ENCODE peak calls at places on chromosomes 7 and 10, in ten cellular contexts. One of them, this sample, is unnamed. For H3K4me1, the result is how much of the 10 kb centered on the place peaks cover.

GRCh38 chr10:85400981-85401695 is 965.5 kb downstream of the GRID1 start:
- DNase-seq in upper lobe of right lung: no peak
- DNase-seq in right atrium auricular region: no peak
- DNase-seq in GM23338: no peak
- DNase-seq in transverse colon: no peak
- DNase-seq in small intestine: no peak
- DNase-seq in thyroid gland: no peak
- DNase-seq in NT2/D1: no peak
- DNase-seq in neural progenitor cell: no peak
- DNase-seq in HCT116: no peak
- DNase-seq in this sample: no peak

GRCh38 chr10:121833387-121833786 is 94.4 kb downstream of the ATE1 start:
- DNase-seq in upper lobe of right lung: no peak
- DNase-seq in right atrium auricular region: no peak
- DNase-seq in GM23338: no peak
- DNase-seq in transverse colon: no peak
- DNase-seq in small intestine: no peak
- DNase-seq in thyroid gland: no peak
- DNase-seq in NT2/D1: no peak
- DNase-seq in neural progenitor cell: no peak
- DNase-seq in HCT116: no peak
- DNase-seq in this sample: no peak

GRCh38 chr7:96800122-96800521 is 90.5 kb upstream of the SEM1 start:
- DNase-seq in upper lobe of right lung: no peak
- DNase-seq in right atrium auricular region: no peak
- DNase-seq in GM23338: no peak
- DNase-seq in transverse colon: no peak
- DNase-seq in small intestine: no peak
- DNase-seq in thyroid gland: no peak
- DNase-seq in NT2/D1: no peak
- DNase-seq in neural progenitor cell: no peak
- DNase-seq in HCT116: no peak
- DNase-seq in this sample: no peak

GRCh38 chr10:78196964-78197363 is 163.3 kb downstream of the RPS24 start:
- DNase-seq in upper lobe of right lung: no peak
- DNase-seq in right atrium auricular region: no peak
- DNase-seq in GM23338: no peak
- DNase-seq in transverse colon: no peak
- DNase-seq in small intestine: no peak
- DNase-seq in thyroid gland: no peak
- DNase-seq in NT2/D1: no peak
- DNase-seq in neural progenitor cell: no peak
- DNase-seq in HCT116: no peak
- DNase-seq in this sample: no peak

GRCh38 chr10:115902596-115902995 is 370.4 kb downstream of the GFRA1 start:
- DNase-seq in upper lobe of right lung: no peak
- DNase-seq in right atrium auricular region: no peak
- DNase-seq in GM23338: no peak
- DNase-seq in transverse colon: no peak
- DNase-seq in small intestine: no peak
- DNase-seq in thyroid gland: no peak
- DNase-seq in NT2/D1: no peak
- DNase-seq in neural progenitor cell: no peak
- DNase-seq in HCT116: no peak
- DNase-seq in this sample: no peak

GRCh38 chr10:63375859-63376258 is 89.9 kb downstream of the JMJD1C start:
- DNase-seq in upper lobe of right lung: no peak
- DNase-seq in right atrium auricular region: no peak
- DNase-seq in GM23338: no peak
- DNase-seq in transverse colon: no peak
- DNase-seq in small intestine: no peak
- DNase-seq in thyroid gland: no peak
- DNase-seq in NT2/D1: no peak
- DNase-seq in neural progenitor cell: no peak
- DNase-seq in HCT116: no peak
- DNase-seq in this sample: no peak

GRCh38 chr7:16817536-16817935 is 12.7 kb upstream of the AGR2 start:
- DNase-seq in upper lobe of right lung: no peak
- DNase-seq in right atrium auricular region: no peak
- DNase-seq in GM23338: no peak
- DNase-seq in transverse colon: no peak
- DNase-seq in small intestine: peak
- DNase-seq in thyroid gland: no peak
- DNase-seq in NT2/D1: no peak
- DNase-seq in neural progenitor cell: no peak
- DNase-seq in HCT116: no peak
- DNase-seq in this sample: no peak

GRCh38 chr7:151018421-151019129 is 5.7 kb downstream of the ATG9B start:
- DNase-seq in upper lobe of right lung: no peak
- DNase-seq in right atrium auricular region: no peak
- DNase-seq in GM23338: peak
- DNase-seq in transverse colon: no peak
- DNase-seq in small intestine: no peak
- DNase-seq in thyroid gland: peak
- DNase-seq in NT2/D1: no peak
- DNase-seq in neural progenitor cell: peak
- DNase-seq in HCT116: no peak
- DNase-seq in this sample: no peak

GRCh38 chr10:96168546-96168945 is 38.4 kb downstream of the ZNF518A start:
- DNase-seq in upper lobe of right lung: no peak
- DNase-seq in right atrium auricular region: no peak
- DNase-seq in GM23338: no peak
- DNase-seq in transverse colon: no peak
- DNase-seq in small intestine: no peak
- DNase-seq in thyroid gland: no peak
- DNase-seq in NT2/D1: no peak
- DNase-seq in neural progenitor cell: no peak
- DNase-seq in HCT116: no peak
- DNase-seq in this sample: no peak

GRCh38 chr7:33809218-33809617 is 96.1 kb upstream of the BMPER start:
- DNase-seq in upper lobe of right lung: no peak
- DNase-seq in right atrium auricular region: no peak
- DNase-seq in GM23338: no peak
- DNase-seq in transverse colon: no peak
- DNase-seq in small intestine: no peak
- DNase-seq in thyroid gland: no peak
- DNase-seq in NT2/D1: no peak
- DNase-seq in neural progenitor cell: no peak
- DNase-seq in HCT116: no peak
- DNase-seq in this sample: peak

GRCh38 chr10:47296111-47296894 is 3.7 kb upstream of the GDF10 start:
- DNase-seq in upper lobe of right lung: no peak
- DNase-seq in right atrium auricular region: no peak
- DNase-seq in GM23338: no peak
- DNase-seq in transverse colon: no peak
- DNase-seq in small intestine: no peak
- DNase-seq in thyroid gland: no peak
- DNase-seq in NT2/D1: no peak
- DNase-seq in neural progenitor cell: no peak
- DNase-seq in HCT116: no peak
- DNase-seq in this sample: no peak

GRCh38 chr10:45373003-45373782 is 823 bp upstream of the ALOX5 start:
- DNase-seq in upper lobe of right lung: peak
- DNase-seq in right atrium auricular region: no peak
- DNase-seq in GM23338: peak
- DNase-seq in transverse colon: peak
- DNase-seq in small intestine: no peak
- DNase-seq in thyroid gland: no peak
- DNase-seq in NT2/D1: peak
- DNase-seq in neural progenitor cell: peak
- DNase-seq in HCT116: no peak
- DNase-seq in this sample: peak

GRCh38 chr7:44693641-44694313 is 54.9 kb upstream of the ZMIZ2 start:
- DNase-seq in upper lobe of right lung: no peak
- DNase-seq in right atrium auricular region: peak
- DNase-seq in GM23338: no peak
- DNase-seq in transverse colon: no peak
- DNase-seq in small intestine: no peak
- DNase-seq in thyroid gland: no peak
- DNase-seq in NT2/D1: no peak
- DNase-seq in neural progenitor cell: no peak
- DNase-seq in HCT116: peak
- DNase-seq in this sample: no peak

GRCh38 chr7:26369519-26370385 is 78.1 kb downstream of the SNX10 start:
- DNase-seq in upper lobe of right lung: no peak
- DNase-seq in right atrium auricular region: no peak
- DNase-seq in GM23338: peak
- DNase-seq in transverse colon: peak
- DNase-seq in small intestine: peak
- DNase-seq in thyroid gland: peak
- DNase-seq in NT2/D1: peak
- DNase-seq in neural progenitor cell: peak
- DNase-seq in HCT116: peak
- DNase-seq in this sample: no peak

GRCh38 chr7:128353189-128353588 is 8.3 kb downstream of the PRRT4 start:
- DNase-seq in upper lobe of right lung: no peak
- DNase-seq in right atrium auricular region: no peak
- DNase-seq in GM23338: no peak
- DNase-seq in transverse colon: no peak
- DNase-seq in small intestine: no peak
- DNase-seq in thyroid gland: no peak
- DNase-seq in NT2/D1: no peak
- DNase-seq in neural progenitor cell: no peak
- DNase-seq in HCT116: no peak
- DNase-seq in this sample: no peak

GRCh38 chr10:73771722-73772279 is 10.0 kb upstream of the CHCHD1 start:
- DNase-seq in upper lobe of right lung: peak
- DNase-seq in right atrium auricular region: peak
- DNase-seq in GM23338: peak
- DNase-seq in transverse colon: peak
- DNase-seq in small intestine: peak
- DNase-seq in thyroid gland: peak
- DNase-seq in NT2/D1: peak
- DNase-seq in neural progenitor cell: peak
- DNase-seq in HCT116: peak
- DNase-seq in this sample: peak

GRCh38 chr7:98202367-98203195 is 8.7 kb upstream of the BHLHA15 start:
- DNase-seq in upper lobe of right lung: peak
- DNase-seq in right atrium auricular region: no peak
- DNase-seq in GM23338: no peak
- DNase-seq in transverse colon: peak
- DNase-seq in small intestine: peak
- DNase-seq in thyroid gland: no peak
- DNase-seq in NT2/D1: no peak
- DNase-seq in neural progenitor cell: no peak
- DNase-seq in HCT116: no peak
- DNase-seq in this sample: no peak

GRCh38 chr10:95837368-95837776 is 70.4 kb upstream of the CC2D2B start:
- DNase-seq in upper lobe of right lung: no peak
- DNase-seq in right atrium auricular region: no peak
- DNase-seq in GM23338: peak
- DNase-seq in transverse colon: no peak
- DNase-seq in small intestine: no peak
- DNase-seq in thyroid gland: no peak
- DNase-seq in NT2/D1: peak
- DNase-seq in neural progenitor cell: peak
- DNase-seq in HCT116: no peak
- DNase-seq in this sample: no peak

GRCh38 chr10:103458720-103459119 is at the start of gene CALHM1:
- DNase-seq in upper lobe of right lung: no peak
- DNase-seq in right atrium auricular region: no peak
- DNase-seq in GM23338: peak
- DNase-seq in transverse colon: no peak
- DNase-seq in small intestine: no peak
- DNase-seq in thyroid gland: no peak
- DNase-seq in NT2/D1: no peak
- DNase-seq in neural progenitor cell: peak
- DNase-seq in HCT116: no peak
- DNase-seq in this sample: no peak

GRCh38 chr10:46028584-46029570 is 1.5 kb downstream of the NCOA4 start:
- DNase-seq in upper lobe of right lung: no peak
- DNase-seq in right atrium auricular region: no peak
- DNase-seq in GM23338: peak
- DNase-seq in transverse colon: peak
- DNase-seq in small intestine: peak
- DNase-seq in thyroid gland: no peak
- DNase-seq in NT2/D1: peak
- DNase-seq in neural progenitor cell: peak
- DNase-seq in HCT116: peak
- DNase-seq in this sample: no peak

GRCh38 chr7:154336295-154336694 is 284.1 kb downstream of the DPP6 start:
- DNase-seq in upper lobe of right lung: no peak
- DNase-seq in right atrium auricular region: no peak
- DNase-seq in GM23338: no peak
- DNase-seq in transverse colon: no peak
- DNase-seq in small intestine: no peak
- DNase-seq in thyroid gland: no peak
- DNase-seq in NT2/D1: no peak
- DNase-seq in neural progenitor cell: no peak
- DNase-seq in HCT116: no peak
- DNase-seq in this sample: no peak

GRCh38 chr7:134695321-134695860 is 48.7 kb downstream of the BPGM start:
- DNase-seq in upper lobe of right lung: no peak
- DNase-seq in right atrium auricular region: no peak
- DNase-seq in GM23338: no peak
- DNase-seq in transverse colon: no peak
- DNase-seq in small intestine: no peak
- DNase-seq in thyroid gland: no peak
- DNase-seq in NT2/D1: no peak
- DNase-seq in neural progenitor cell: no peak
- DNase-seq in HCT116: no peak
- DNase-seq in this sample: peak
- H3K4me1 ChIP-seq in upper lobe of right lung: under half
- H3K4me1 ChIP-seq in right atrium auricular region: under half
- H3K4me1 ChIP-seq in GM23338: under half
- H3K4me1 ChIP-seq in transverse colon: under half
- H3K4me1 ChIP-seq in small intestine: under half
- H3K4me1 ChIP-seq in thyroid gland: under half
- H3K4me1 ChIP-seq in NT2/D1: under half
- H3K4me1 ChIP-seq in neural progenitor cell: under half
- H3K4me1 ChIP-seq in HCT116: under half
- H3K4me1 ChIP-seq in this sample: half or more

GRCh38 chr7:6614941-6615737 is at the start of gene ZNF853:
- DNase-seq in upper lobe of right lung: no peak
- DNase-seq in right atrium auricular region: no peak
- DNase-seq in GM23338: peak
- DNase-seq in transverse colon: no peak
- DNase-seq in small intestine: no peak
- DNase-seq in thyroid gland: peak
- DNase-seq in NT2/D1: no peak
- DNase-seq in neural progenitor cell: peak
- DNase-seq in HCT116: no peak
- DNase-seq in this sample: no peak
- H3K4me3 ChIP-seq in upper lobe of right lung: peak
- H3K4me3 ChIP-seq in right atrium auricular region: peak
- H3K4me3 ChIP-seq in GM23338: peak
- H3K4me3 ChIP-seq in transverse colon: peak
- H3K4me3 ChIP-seq in small intestine: peak
- H3K4me3 ChIP-seq in thyroid gland: peak
- H3K4me3 ChIP-seq in NT2/D1: peak
- H3K4me3 ChIP-seq in neural progenitor cell: peak
- H3K4me3 ChIP-seq in HCT116: no peak
- H3K4me3 ChIP-seq in this sample: peak

GRCh38 chr7:122803323-122803722 is 82.9 kb downstream of the CADPS2 start:
- DNase-seq in upper lobe of right lung: no peak
- DNase-seq in right atrium auricular region: no peak
- DNase-seq in GM23338: peak
- DNase-seq in transverse colon: no peak
- DNase-seq in small intestine: peak
- DNase-seq in thyroid gland: peak
- DNase-seq in NT2/D1: no peak
- DNase-seq in neural progenitor cell: peak
- DNase-seq in HCT116: peak
- DNase-seq in this sample: no peak
- H3K4me1 ChIP-seq in upper lobe of right lung: under half
- H3K4me1 ChIP-seq in right atrium auricular region: under half
- H3K4me1 ChIP-seq in GM23338: under half
- H3K4me1 ChIP-seq in transverse colon: under half
- H3K4me1 ChIP-seq in small intestine: under half
- H3K4me1 ChIP-seq in thyroid gland: under half
- H3K4me1 ChIP-seq in NT2/D1: under half
- H3K4me1 ChIP-seq in neural progenitor cell: under half
- H3K4me1 ChIP-seq in HCT116: under half
- H3K4me1 ChIP-seq in this sample: under half

GRCh38 chr7:121411597-121411979 is 15.5 kb upstream of the FAM3C start:
- DNase-seq in upper lobe of right lung: no peak
- DNase-seq in right atrium auricular region: no peak
- DNase-seq in GM23338: no peak
- DNase-seq in transverse colon: no peak
- DNase-seq in small intestine: no peak
- DNase-seq in thyroid gland: no peak
- DNase-seq in NT2/D1: no peak
- DNase-seq in neural progenitor cell: no peak
- DNase-seq in HCT116: no peak
- DNase-seq in this sample: no peak
- H3K4me3 ChIP-seq in upper lobe of right lung: no peak
- H3K4me3 ChIP-seq in right atrium auricular region: no peak
- H3K4me3 ChIP-seq in GM23338: no peak
- H3K4me3 ChIP-seq in transverse colon: no peak
- H3K4me3 ChIP-seq in small intestine: no peak
- H3K4me3 ChIP-seq in thyroid gland: no peak
- H3K4me3 ChIP-seq in NT2/D1: no peak
- H3K4me3 ChIP-seq in neural progenitor cell: no peak
- H3K4me3 ChIP-seq in HCT116: no peak
- H3K4me3 ChIP-seq in this sample: no peak

This sample was measured in esophagus muscularis mucosa.